ENCODE peak calls at places on chromosome 18, in nine cellular contexts. One of them, this sample, is unnamed.

GRCh38 chr18:79815657-79816056 is 17.9 kb downstream of the KCNG2 start:
- DNase-seq in GM23248: no peak
- DNase-seq in D721Med: no peak
- DNase-seq in A172: no peak
- DNase-seq in endothelial cell: no peak
- DNase-seq in iris pigment epithelial cell: no peak
- DNase-seq in ELR: no peak
- DNase-seq in neural progenitor cell: no peak
- DNase-seq in GM23338: no peak
- DNase-seq in this sample: no peak

GRCh38 chr18:54616220-54616848 is 25.3 kb downstream of the DYNAP start:
- DNase-seq in GM23248: no peak
- DNase-seq in D721Med: no peak
- DNase-seq in A172: no peak
- DNase-seq in endothelial cell: no peak
- DNase-seq in iris pigment epithelial cell: no peak
- DNase-seq in ELR: no peak
- DNase-seq in neural progenitor cell: no peak
- DNase-seq in GM23338: no peak
- DNase-seq in this sample: no peak

GRCh38 chr18:3498705-3499451 is 48.9 kb downstream of the TGIF1 start:
- DNase-seq in GM23248: peak; percentile 66
- DNase-seq in D721Med: peak; percentile 40
- DNase-seq in A172: no peak
- DNase-seq in endothelial cell: peak; percentile 58
- DNase-seq in iris pigment epithelial cell: peak; percentile 54
- DNase-seq in ELR: peak; percentile 39
- DNase-seq in neural progenitor cell: peak; percentile 88
- DNase-seq in GM23338: peak; percentile 81
- DNase-seq in this sample: peak; percentile 41

GRCh38 chr18:47772374-47773248 is 157.8 kb downstream of the SMAD2 start:
- DNase-seq in GM23248: peak; percentile 69
- DNase-seq in D721Med: no peak
- DNase-seq in A172: peak; percentile 64
- DNase-seq in endothelial cell: peak; percentile 84
- DNase-seq in iris pigment epithelial cell: peak; percentile 67
- DNase-seq in ELR: peak; percentile 57
- DNase-seq in neural progenitor cell: peak; percentile 64
- DNase-seq in GM23338: peak; percentile 81
- DNase-seq in this sample: peak; percentile 42

GRCh38 chr18:58682429-58683069 is 11.3 kb downstream of the MALT1 start:
- DNase-seq in GM23248: peak; percentile 67
- DNase-seq in D721Med: no peak
- DNase-seq in A172: peak; percentile 49
- DNase-seq in endothelial cell: no peak
- DNase-seq in iris pigment epithelial cell: peak; percentile 88
- DNase-seq in ELR: peak; percentile 57
- DNase-seq in neural progenitor cell: no peak
- DNase-seq in GM23338: no peak
- DNase-seq in this sample: peak; percentile 74

GRCh38 chr18:6219116-6219717 is 195.5 kb downstream of the L3MBTL4 start:
- DNase-seq in GM23248: peak; percentile 72
- DNase-seq in D721Med: no peak
- DNase-seq in A172: peak; percentile 16
- DNase-seq in endothelial cell: peak; percentile 77
- DNase-seq in iris pigment epithelial cell: peak; percentile 58
- DNase-seq in ELR: peak; percentile 20
- DNase-seq in neural progenitor cell: peak; percentile 87
- DNase-seq in GM23338: peak; percentile 88
- DNase-seq in this sample: peak; percentile 74

GRCh38 chr18:652131-652530 is 5.3 kb upstream of the TYMS start:
- DNase-seq in GM23248: no peak
- DNase-seq in D721Med: no peak
- DNase-seq in A172: no peak
- DNase-seq in endothelial cell: no peak
- DNase-seq in iris pigment epithelial cell: no peak
- DNase-seq in ELR: no peak
- DNase-seq in neural progenitor cell: no peak
- DNase-seq in GM23338: no peak
- DNase-seq in this sample: no peak

GRCh38 chr18:63887424-63887823 is at the start of gene SERPINB2:
- DNase-seq in GM23248: peak; percentile 73
- DNase-seq in D721Med: no peak
- DNase-seq in A172: no peak
- DNase-seq in endothelial cell: no peak
- DNase-seq in iris pigment epithelial cell: no peak
- DNase-seq in ELR: peak; percentile 85
- DNase-seq in neural progenitor cell: no peak
- DNase-seq in GM23338: no peak
- DNase-seq in this sample: no peak

GRCh38 chr18:30920757-30921156 is 121.8 kb downstream of the DSC3 start:
- DNase-seq in GM23248: no peak
- DNase-seq in D721Med: no peak
- DNase-seq in A172: no peak
- DNase-seq in endothelial cell: no peak
- DNase-seq in iris pigment epithelial cell: peak; percentile 16
- DNase-seq in ELR: peak; percentile 67
- DNase-seq in neural progenitor cell: no peak
- DNase-seq in GM23338: no peak
- DNase-seq in this sample: no peak

GRCh38 chr18:79798346-79798998 is 734 bp downstream of the KCNG2 start:
- DNase-seq in GM23248: no peak
- DNase-seq in D721Med: peak; percentile 75
- DNase-seq in A172: no peak
- DNase-seq in endothelial cell: no peak
- DNase-seq in iris pigment epithelial cell: peak; percentile 32
- DNase-seq in ELR: no peak
- DNase-seq in neural progenitor cell: peak; percentile 40
- DNase-seq in GM23338: peak; percentile 44
- DNase-seq in this sample: peak; percentile 12

GRCh38 chr18:5653802-5654201 is 110.0 kb upstream of the EPB41L3 start:
- DNase-seq in GM23248: no peak
- DNase-seq in D721Med: no peak
- DNase-seq in A172: no peak
- DNase-seq in endothelial cell: no peak
- DNase-seq in iris pigment epithelial cell: no peak
- DNase-seq in ELR: no peak
- DNase-seq in neural progenitor cell: no peak
- DNase-seq in GM23338: no peak
- DNase-seq in this sample: no peak

GRCh38 chr18:79789091-79789891 is 8.4 kb upstream of the KCNG2 start:
- DNase-seq in GM23248: no peak
- DNase-seq in D721Med: no peak
- DNase-seq in A172: no peak
- DNase-seq in endothelial cell: no peak
- DNase-seq in iris pigment epithelial cell: no peak
- DNase-seq in ELR: no peak
- DNase-seq in neural progenitor cell: no peak
- DNase-seq in GM23338: no peak
- DNase-seq in this sample: no peak

GRCh38 chr18:77207540-77207939 is 42.1 kb upstream of the GALR1 start:
- DNase-seq in GM23248: peak; percentile 89
- DNase-seq in D721Med: no peak
- DNase-seq in A172: peak; percentile 73
- DNase-seq in endothelial cell: peak; percentile 37
- DNase-seq in iris pigment epithelial cell: peak; percentile 87
- DNase-seq in ELR: peak; percentile 81
- DNase-seq in neural progenitor cell: peak; percentile 25
- DNase-seq in GM23338: peak; percentile 73
- DNase-seq in this sample: peak; percentile 83

GRCh38 chr18:35478520-35479435 is 19.0 kb downstream of the INO80C start:
- DNase-seq in GM23248: peak; percentile 95
- DNase-seq in D721Med: no peak
- DNase-seq in A172: peak; percentile 89
- DNase-seq in endothelial cell: no peak
- DNase-seq in iris pigment epithelial cell: peak; percentile 93
- DNase-seq in ELR: peak; percentile 97
- DNase-seq in neural progenitor cell: no peak
- DNase-seq in GM23338: no peak
- DNase-seq in this sample: peak; percentile 66

GRCh38 chr18:26745288-26745975 is 120.1 kb downstream of the AQP4 start:
- DNase-seq in GM23248: no peak
- DNase-seq in D721Med: no peak
- DNase-seq in A172: no peak
- DNase-seq in endothelial cell: no peak
- DNase-seq in iris pigment epithelial cell: no peak
- DNase-seq in ELR: no peak
- DNase-seq in neural progenitor cell: no peak
- DNase-seq in GM23338: no peak
- DNase-seq in this sample: no peak

This sample was measured in adipocyte.